ENCODE peak calls at places on chromosome 3, in seven cellular contexts. E is left ventricle myocardium inferior, L is mammary epithelial cell, C is pancreas, W is transverse colon, D is endothelial cell of umbilical vein, B is uterus. A is an unnamed sample.

GRCh38 chr3:141063831-141064230 is 12.7 kb downstream of the SPSB4 start:
- DNase-seq in B (no peak), E (no peak), W (no peak), D (no peak), C (peak; percentile 78), L (no peak), A (no peak)

GRCh38 chr3:120306519-120307455 is 21.8 kb upstream of the GPR156 start:
- DNase-seq in E (no peak), W (no peak), L (no peak), B (no peak), D (no peak), C (no peak), A (no peak)

GRCh38 chr3:41853495-41853894 is 108.4 kb downstream of the ULK4 start:
- DNase-seq in B (peak; percentile 22), C (no peak), E (no peak), W (no peak), L (no peak), D (no peak), A (no peak)

GRCh38 chr3:182795383-182795782 is 2.1 kb downstream of the ATP11B start:
- DNase-seq in E (no peak), C (no peak), D (no peak), W (peak; percentile 50), L (peak; percentile 66), B (no peak), A (no peak)

GRCh38 chr3:79490165-79491028 is 277.4 kb downstream of the ROBO1 start:
- DNase-seq in L (peak; percentile 20), C (peak; percentile 65), B (no peak), E (peak; percentile 34), W (peak; percentile 25), D (peak; percentile 48), A (peak; percentile 52)

GRCh38 chr3:149004622-149005021 is 13.3 kb downstream of the GYG1 start:
- DNase-seq in B (no peak), E (no peak), D (no peak), C (no peak), W (no peak), L (no peak), A (no peak)

GRCh38 chr3:188151438-188151837 is 2.5 kb upstream of the LPP start:
- DNase-seq in E (no peak), W (no peak), L (no peak), C (no peak), B (no peak), D (no peak), A (no peak)

GRCh38 chr3:151107177-151107576 is 21.7 kb downstream of the MED12L start:
- DNase-seq in E (no peak), B (no peak), W (no peak), C (no peak), D (no peak), L (no peak), A (no peak)

GRCh38 chr3:38553071-38553470 is 56.9 kb downstream of the EXOG start:
- DNase-seq in E (no peak), L (no peak), D (no peak), W (no peak), C (no peak), B (no peak), A (no peak)

GRCh38 chr3:160999268-160999667 is 105.9 kb downstream of the B3GALNT1 start:
- DNase-seq in L (peak; percentile 55), C (no peak), E (no peak), D (no peak), W (no peak), B (no peak), A (no peak)

GRCh38 chr3:71087109-71088018 is 496.2 kb downstream of the FOXP1 start:
- DNase-seq in B (no peak), L (peak; percentile 36), C (no peak), D (peak; percentile 32), E (no peak), W (no peak), A (no peak)

GRCh38 chr3:30688776-30689175 is 82.4 kb downstream of the TGFBR2 start:
- DNase-seq in C (no peak), E (no peak), D (peak; percentile 52), B (no peak), L (no peak), W (peak; percentile 49), A (no peak)
- H3K27ac ChIP-seq in C (peak overlapping the region; percentile 6), E (peak overlapping the region; percentile 79), D (peak overlapping the region; percentile 86), B (peak overlapping the region; percentile 86), L (peak overlapping the region; percentile 81), W (peak overlapping the region; percentile 82), A (peak overlapping the region; percentile 50)

GRCh38 chr3:195034101-195034500 is 236.9 kb downstream of the XXYLT1 start:
- DNase-seq in L (no peak), C (no peak), B (no peak), W (no peak), E (no peak), D (no peak), A (no peak)
- H3K4me1 ChIP-seq in L (peaks cover 20% of the 10 kb centered on the region), C (peaks cover 8% of the 10 kb centered on the region), B (no peaks in the 10 kb centered on the region), W (no peaks in the 10 kb centered on the region), E (peaks cover 35% of the 10 kb centered on the region), D (peaks cover 52% of the 10 kb centered on the region), A (peaks cover 22% of the 10 kb centered on the region)

DNA sequence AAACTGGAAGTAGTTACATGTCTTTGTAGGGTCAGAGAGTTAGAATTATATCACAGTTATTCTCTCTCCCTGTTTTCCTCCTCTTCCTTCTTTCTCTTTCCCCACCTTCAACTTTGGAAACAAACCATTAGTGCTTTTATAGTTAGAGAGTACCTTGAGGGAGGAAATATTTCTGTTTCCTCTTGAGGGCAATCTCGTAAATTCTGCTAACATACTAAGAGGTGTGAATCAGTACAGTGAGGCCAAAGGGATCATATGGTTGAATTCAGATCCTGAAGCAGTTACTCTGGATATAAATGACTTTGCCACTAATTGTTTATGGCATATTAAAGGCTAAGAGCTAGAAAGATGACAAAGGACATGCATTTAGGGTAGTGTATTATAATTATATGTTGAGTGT is 60.3 kb upstream of the CCNL1 start:
- DNase-seq in L (no peak), D (no peak), W (no peak), C (no peak), E (no peak), B (no peak), A (no peak)
- H3K27me3 ChIP-seq in L (peaks cover 4% of the 10 kb centered on the region), D (no peaks in the 10 kb centered on the region), W (no peaks in the 10 kb centered on the region), C (no peaks in the 10 kb centered on the region), E (no peaks in the 10 kb centered on the region), B (no peaks in the 10 kb centered on the region), A (no peaks in the 10 kb centered on the region)

DNA sequence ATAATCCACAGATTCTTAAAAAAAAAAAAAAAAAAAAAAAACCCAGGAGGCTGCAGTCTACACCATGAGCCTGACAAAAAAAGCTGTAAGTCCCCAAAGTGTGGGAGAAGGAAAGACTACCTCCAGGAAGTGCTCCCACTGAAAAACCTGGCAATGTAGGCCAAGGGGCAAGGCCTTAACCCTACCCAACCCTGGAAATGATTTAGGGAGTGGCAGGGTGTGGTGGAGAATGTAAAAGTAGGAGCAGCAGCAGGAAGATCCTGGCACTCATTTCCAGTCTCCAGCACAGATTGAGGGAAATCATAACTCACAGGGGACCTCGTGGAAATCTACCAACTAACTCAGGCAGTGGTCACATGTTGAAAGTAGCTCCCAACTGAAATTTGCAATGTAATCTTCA is 839.4 kb downstream of the EPHA3 start:
- DNase-seq in W (peak; percentile 81), E (no peak), L (no peak), C (no peak), D (no peak), B (no peak), A (no peak)
- H3K27ac ChIP-seq in W (peak overlapping the region; percentile 80), E (no peak overlapping the region), L (no peak overlapping the region), C (no peak overlapping the region), D (no peak overlapping the region), B (no peak overlapping the region), A (no peak overlapping the region)

GRCh38 chr3:129606522-129607390 is at the start of gene PLXND1:
- DNase-seq in B (peak; percentile 75), C (peak; percentile 37), D (peak; percentile 81), L (no peak), E (peak; percentile 85), W (peak; percentile 59), A (peak; percentile 84)
- H3K4me1 ChIP-seq in B (peaks cover 20% of the 10 kb centered on the region), C (peaks cover 4% of the 10 kb centered on the region), D (peaks cover 54% of the 10 kb centered on the region), L (peaks cover 9% of the 10 kb centered on the region), E (peaks cover 91% of the 10 kb centered on the region), W (no peaks in the 10 kb centered on the region), A (peaks cover 74% of the 10 kb centered on the region)

GRCh38 chr3:184491011-184491576 is 70.5 kb upstream of the EPHB3 start:
- DNase-seq in B (no peak), D (no peak), L (no peak), E (no peak), W (no peak), C (no peak), A (peak; percentile 66)
- H3K27me3 ChIP-seq in B (no peaks in the 10 kb centered on the region), D (peaks cover 63% of the 10 kb centered on the region), L (peaks cover 27% of the 10 kb centered on the region), E (peaks cover 94% of the 10 kb centered on the region), W (peaks cover 76% of the 10 kb centered on the region), C (peaks cover 32% of the 10 kb centered on the region), A (peaks cover 25% of the 10 kb centered on the region)

A was measured in lower lobe of right lung.